ENCODE peak calls at places on chromosomes 5 and 9, in four cellular contexts. B is tibial nerve, Z is upper lobe of left lung, J is fibroblast of lung. S is an unnamed sample.
A peak's percentile ranks its signal among the peaks of the same experiment; 100 is the strongest.

GRCh38 chr9:89759563-89759962 is 154.8 kb downstream of the GADD45G start:
- DNase-seq in J (no peak), B (no peak), Z (no peak), S (no peak)

GRCh38 chr5:167463939-167464338 is 827.5 kb upstream of the WWC1 start:
- DNase-seq in J (no peak), B (no peak), Z (no peak), S (no peak)

GRCh38 chr9:26142631-26143030 is 464.4 kb upstream of the TUSC1 start:
- DNase-seq in Z (no peak), J (no peak), B (no peak), S (no peak)

GRCh38 chr5:88322785-88323184 is 54.1 kb upstream of the TMEM161B start:
- DNase-seq in B (no peak), J (no peak), Z (no peak), S (no peak)

GRCh38 chr5:17087035-17087434 is 130.4 kb upstream of the BASP1 start:
- DNase-seq in B (no peak), J (peak; percentile 31), Z (no peak), S (no peak)

GRCh38 chr5:9850456-9850855 is 220.3 kb upstream of the TAS2R1 start:
- DNase-seq in J (no peak), B (no peak), Z (no peak), S (no peak)

GRCh38 chr5:149937610-149938009 is 7.0 kb downstream of the PDE6A start:
- DNase-seq in B (no peak), J (no peak), Z (no peak), S (no peak)

GRCh38 chr5:145797336-145797735 is 37.8 kb downstream of the PRELID2 start:
- DNase-seq in B (no peak), J (peak; percentile 15), Z (no peak), S (no peak)

GRCh38 chr5:180127682-180128670 is 56.4 kb upstream of the RNF130 start:
- DNase-seq in Z (no peak), J (no peak), B (no peak), S (no peak)

DNA sequence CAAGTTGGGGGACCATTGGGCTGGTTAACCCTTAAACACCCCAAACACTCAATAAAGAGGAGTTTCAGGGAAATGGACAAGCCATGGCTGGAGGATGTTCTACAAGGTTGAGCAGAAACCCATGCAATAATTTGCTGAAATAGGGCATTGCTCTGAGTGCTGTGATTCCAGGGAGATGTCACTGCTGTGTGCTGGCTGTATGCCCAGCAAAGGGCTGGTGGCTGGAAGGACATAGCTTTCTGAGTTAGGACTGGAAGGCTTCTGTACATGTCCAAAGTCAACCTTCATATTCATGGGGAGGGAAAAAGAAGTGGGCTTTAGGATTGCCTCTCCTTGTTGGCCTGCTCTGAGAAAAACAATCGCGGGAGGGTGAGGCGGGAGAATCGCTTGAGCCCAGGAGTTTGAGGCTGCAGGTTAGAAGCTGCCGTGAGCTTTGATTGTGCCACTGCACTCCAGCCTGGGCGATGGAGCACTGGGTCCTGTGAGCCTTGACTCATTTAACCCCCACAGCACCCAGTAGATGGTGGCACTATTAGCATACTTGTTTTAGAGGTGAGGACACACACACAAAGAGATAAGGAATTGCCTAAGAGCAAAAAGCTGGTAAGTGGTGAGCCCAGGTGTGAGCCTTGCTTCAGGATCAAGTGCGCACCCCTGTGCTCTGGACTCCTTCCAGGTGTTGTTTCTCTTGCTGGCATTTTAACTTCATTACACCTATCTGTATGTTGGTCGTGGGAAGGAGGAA is 20.4 kb downstream of the IL12B start:
- DNase-seq in J (no peak), Z (peak; percentile 28), B (no peak), S (no peak)
- H3K4me3 ChIP-seq in J (no peak overlapping the region), Z (peak overlapping the region; percentile 30), B (no peak overlapping the region), S (no peak overlapping the region)

DNA sequence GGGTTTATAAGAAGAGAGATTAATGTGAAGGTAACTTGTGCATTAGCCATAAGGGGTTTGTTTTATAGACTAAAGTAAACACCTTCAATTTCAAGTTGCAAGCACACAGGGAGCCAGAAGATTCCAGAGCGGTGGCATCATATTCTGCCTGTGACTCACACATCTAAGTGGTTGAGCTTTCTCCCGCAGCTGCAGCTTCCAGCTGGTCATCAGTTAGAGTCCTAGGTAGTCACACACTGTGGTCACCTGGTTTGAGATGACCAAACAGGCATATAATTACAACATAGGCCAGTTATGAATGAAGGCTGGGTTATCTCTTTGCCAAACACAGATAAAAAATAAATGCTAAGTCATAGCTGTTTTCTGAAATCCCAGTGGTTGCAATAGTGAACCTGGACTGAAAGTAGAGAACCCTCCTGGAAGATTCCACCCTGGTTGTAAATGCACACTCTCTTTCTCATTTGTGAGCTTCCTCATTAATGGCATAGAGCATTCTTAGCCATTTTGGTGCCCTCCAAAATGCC is 171.3 kb downstream of the GDNF start:
- DNase-seq in J (peak; percentile 94), Z (peak; percentile 76), B (peak; percentile 13), S (no peak)
- H3K27ac ChIP-seq in J (peak overlapping the region; percentile 69), Z (no peak overlapping the region), B (no peak overlapping the region), S (no peak overlapping the region)

GRCh38 chr5:141870871-141871270 is 7.3 kb downstream of the PCDH1 start:
- DNase-seq in J (no peak), Z (no peak), B (no peak), S (no peak)
- H3K4me1 ChIP-seq in J (no peaks in the 10 kb centered on the region), Z (peaks cover 22% of the 10 kb centered on the region), B (peaks cover 56% of the 10 kb centered on the region), S (peaks cover 4% of the 10 kb centered on the region)

DNA sequence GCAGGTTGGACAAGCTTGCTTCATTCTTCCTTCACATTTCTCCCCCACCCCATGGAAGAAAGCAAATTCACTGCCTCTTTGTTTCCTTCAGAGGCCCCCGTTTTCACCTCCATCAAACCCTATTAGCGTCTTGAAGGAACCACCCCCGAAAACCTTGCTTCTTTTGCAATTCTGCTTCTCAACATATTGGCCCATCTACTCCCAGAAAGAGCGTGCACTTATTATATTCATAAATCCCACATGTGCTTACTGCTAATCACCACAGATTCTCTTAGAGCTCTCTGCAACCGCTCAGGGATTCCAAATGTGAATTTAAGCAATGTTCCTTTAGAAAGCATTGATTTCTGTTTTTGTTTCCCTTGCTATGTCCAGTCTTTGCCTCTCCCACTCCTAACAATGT is 1.1 kb downstream of the F2RL2 start:
- DNase-seq in J (no peak), Z (no peak), B (no peak), S (no peak)
- H3K4me3 ChIP-seq in J (peak overlapping the region; percentile 63), Z (no peak overlapping the region), B (peak overlapping the region; percentile 4), S (no peak overlapping the region)

DNA sequence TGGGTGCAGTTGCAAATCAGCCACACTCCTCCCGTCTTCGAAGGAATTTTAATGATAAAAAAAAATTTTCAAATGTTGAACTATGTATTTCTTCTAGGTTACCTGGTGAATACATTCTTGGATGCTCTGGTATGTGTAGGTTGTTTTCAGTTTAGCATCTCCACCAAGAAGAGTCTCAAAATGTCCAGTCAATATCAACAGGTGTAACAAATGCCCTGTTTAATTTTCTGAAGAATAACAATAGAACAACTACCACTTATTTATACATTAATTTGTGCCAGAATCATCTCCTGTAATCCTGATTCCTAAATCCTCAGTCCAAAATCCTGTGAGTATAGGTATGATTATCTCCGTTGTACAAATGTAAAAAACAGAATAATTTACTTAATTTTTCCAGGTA is 67.8 kb downstream of the EBF1 start:
- DNase-seq in Z (no peak), B (no peak), J (no peak), S (no peak)
- H3K27ac ChIP-seq in Z (no peak overlapping the region), B (no peak overlapping the region), J (no peak overlapping the region), S (peak overlapping the region; percentile 25)

GRCh38 chr5:35303152-35303551 is 72.9 kb upstream of the PRLR start:
- DNase-seq in Z (no peak), J (no peak), B (no peak), S (no peak)

GRCh38 chr5:35302544-35302943 is 72.3 kb upstream of the PRLR start:
- DNase-seq in J (no peak), Z (no peak), B (no peak), S (no peak)

GRCh38 chr5:35306716-35307365 is 76.6 kb upstream of the PRLR start:
- DNase-seq in Z (no peak), J (no peak), B (no peak), S (no peak)

GRCh38 chr5:35308391-35308790 is 78.1 kb upstream of the PRLR start:
- DNase-seq in B (no peak), J (no peak), Z (no peak), S (no peak)

GRCh38 chr5:35305336-35306020 is 75.2 kb upstream of the PRLR start:
- DNase-seq in B (no peak), J (no peak), Z (no peak), S (no peak)
- H3K4me1 ChIP-seq in B (no peaks in the 10 kb centered on the region), J (no peaks in the 10 kb centered on the region), Z (no peaks in the 10 kb centered on the region), S (no peaks in the 10 kb centered on the region)

DNA sequence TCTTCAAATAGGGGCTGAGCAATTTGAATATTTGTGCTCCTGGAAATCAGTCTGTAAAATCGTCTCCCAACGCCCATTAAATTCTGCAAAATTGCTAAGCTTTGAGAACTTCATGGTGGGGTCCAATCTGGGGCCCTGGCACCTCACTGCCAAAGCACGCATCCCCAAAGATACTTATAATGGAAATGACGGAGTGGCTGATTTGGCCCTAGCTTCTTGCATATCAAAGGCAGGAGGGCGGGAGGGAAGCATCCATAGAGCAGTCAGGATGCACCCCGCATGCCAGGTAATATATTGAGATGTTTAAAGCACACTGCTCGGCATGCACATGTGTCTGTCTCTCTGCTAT is 422.3 kb downstream of the EBF1 start:
- DNase-seq in Z (no peak), J (no peak), B (no peak), S (no peak)
- H3K4me3 ChIP-seq in Z (no peak overlapping the region), J (no peak overlapping the region), B (no peak overlapping the region), S (no peak overlapping the region)

GRCh38 chr5:158165647-158166046 is 306.7 kb upstream of the CLINT1 start:
- DNase-seq in J (no peak), Z (no peak), B (no peak), S (no peak)
- H3K27ac ChIP-seq in J (no peak overlapping the region), Z (no peak overlapping the region), B (no peak overlapping the region), S (no peak overlapping the region)

GRCh38 chr5:111498346-111498745 is 14.0 kb downstream of the STARD4 start:
- DNase-seq in B (no peak), Z (no peak), J (no peak), S (no peak)

GRCh38 chr5:111494350-111494999 is 17.9 kb downstream of the STARD4 start:
- DNase-seq in Z (no peak), B (no peak), J (peak; percentile 56), S (no peak)

GRCh38 chr5:111495159-111495558 is 17.2 kb downstream of the STARD4 start:
- DNase-seq in J (no peak), Z (no peak), B (no peak), S (no peak)

DNA sequence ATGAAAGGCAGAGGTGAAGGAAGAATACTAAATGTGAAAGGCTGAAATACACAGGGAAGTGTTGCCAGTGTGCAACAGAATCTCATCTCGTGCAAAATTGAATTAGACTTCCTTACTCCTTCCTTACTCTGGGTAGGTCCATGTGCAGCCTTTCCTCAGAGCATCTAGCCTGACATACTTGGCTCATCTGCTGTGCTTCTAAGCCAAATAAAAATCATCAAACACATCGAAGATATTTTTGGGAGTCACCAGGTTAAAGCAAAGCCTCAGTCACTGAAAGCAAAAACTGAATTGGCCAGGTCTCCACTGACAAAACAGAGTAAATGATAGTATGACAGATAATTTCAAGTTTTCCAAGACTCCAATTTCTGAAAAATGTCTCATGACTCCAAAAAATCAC is 19.3 kb downstream of the STARD4 start:
- DNase-seq in Z (no peak), B (no peak), J (no peak), S (no peak)
- H3K4me1 ChIP-seq in Z (no peaks in the 10 kb centered on the region), B (no peaks in the 10 kb centered on the region), J (no peaks in the 10 kb centered on the region), S (no peaks in the 10 kb centered on the region)